ENCODE peak calls at places on chromosomes 11 and 22, in five cellular contexts. D is neuronal stem cell, X is IMR-90, U is mesenchymal stem cell, F is H1. H is an unnamed sample.

GRCh38 chr22:21041937-21042336 is 3.8 kb upstream of the LRRC74B start:
- DNase-seq in D (no peak), X (peak), U (peak), F (no peak), H (no peak)

GRCh38 chr11:65159005-65159404 is 11.0 kb upstream of the SPDYC start:
- DNase-seq in D (no peak), X (no peak), U (no peak), F (no peak), H (no peak)

GRCh38 chr11:115961168-115962003 is 457.2 kb upstream of the CADM1 start:
- DNase-seq in D (no peak), X (no peak), U (no peak), F (no peak), H (no peak)

GRCh38 chr22:39469681-39470461 is 13.1 kb downstream of the MGAT3 start:
- DNase-seq in D (no peak), X (no peak), U (no peak), F (no peak), H (no peak)

GRCh38 chr11:106482920-106483761 is 405.7 kb downstream of the AASDHPPT start:
- DNase-seq in D (no peak), X (peak), U (peak), F (no peak), H (no peak)

GRCh38 chr11:47950396-47950795 is 30.0 kb upstream of the PTPRJ start:
- DNase-seq in D (no peak), X (no peak), U (peak), F (no peak), H (no peak)

GRCh38 chr11:80846442-80846841 is 1405.6 kb upstream of the TENM4 start:
- DNase-seq in D (no peak), X (no peak), U (peak), F (no peak), H (no peak)

GRCh38 chr11:17229481-17230152 is 21.8 kb upstream of the PIK3C2A start:
- DNase-seq in D (no peak), X (no peak), U (no peak), F (no peak), H (no peak)

GRCh38 chr22:38233427-38233826 is 31.6 kb downstream of the MAFF start:
- DNase-seq in D (no peak), X (peak), U (no peak), F (no peak), H (no peak)

GRCh38 chr22:43128928-43129424 is 14.2 kb downstream of the MCAT start:
- DNase-seq in D (no peak), X (no peak), U (no peak), F (peak), H (no peak)

GRCh38 chr22:18050065-18050464 is 25.7 kb upstream of the MICAL3 start:
- DNase-seq in D (no peak), X (no peak), U (no peak), F (no peak), H (no peak)

GRCh38 chr11:73622920-73623593 is 23.3 kb upstream of the PLEKHB1 start:
- DNase-seq in D (no peak), X (no peak), U (no peak), F (no peak), H (no peak)

GRCh38 chr11:12529041-12529440 is 145.2 kb upstream of the TEAD1 start:
- DNase-seq in D (no peak), X (no peak), U (no peak), F (no peak), H (no peak)

GRCh38 chr11:67113231-67113721 is 5.8 kb upstream of the KDM2A start:
- DNase-seq in D (no peak), X (no peak), U (no peak), F (no peak), H (no peak)

GRCh38 chr11:44661311-44661717 is 65.4 kb upstream of the TSPAN18 start:
- DNase-seq in D (no peak), X (no peak), U (no peak), F (no peak), H (no peak)

GRCh38 chr11:7630002-7630401 is 43.3 kb downstream of the CYB5R2 start:
- DNase-seq in D (no peak), X (no peak), U (no peak), F (no peak), H (no peak)

GRCh38 chr11:8533332-8533731 is 60.7 kb downstream of the STK33 start:
- DNase-seq in D (no peak), X (no peak), U (no peak), F (no peak), H (no peak)

GRCh38 chr11:64078294-64078693 is 42.6 kb downstream of the FLRT1 start:
- DNase-seq in D (no peak), X (no peak), U (no peak), F (no peak), H (no peak)

GRCh38 chr22:29205260-29205597 is 467 bp upstream of the EMID1 start:
- DNase-seq in D (no peak), X (no peak), U (no peak), F (no peak), H (no peak)

GRCh38 chr11:44189986-44190882 is 94.8 kb downstream of the EXT2 start:
- DNase-seq in D (no peak), X (no peak), U (no peak), F (no peak), H (no peak)

GRCh38 chr11:18727499-18728236 is 1.7 kb upstream of the IGSF22 start:
- DNase-seq in D (peak), X (peak), U (peak), F (peak), H (peak)

GRCh38 chr11:121293276-121293569 is 652 bp downstream of the SC5D start:
- DNase-seq in D (no peak), X (peak), U (peak), F (no peak), H (no peak)

GRCh38 chr11:1060410-1060809 is 14.3 kb upstream of the MUC2 start:
- DNase-seq in D (peak), X (no peak), U (no peak), F (no peak), H (peak)

GRCh38 chr22:41256898-41257260 is 16.1 kb upstream of the CHADL start:
- DNase-seq in D (no peak), X (peak), U (peak), F (no peak), H (no peak)

GRCh38 chr22:34105461-34106062 is 185.3 kb upstream of the LARGE1 start:
- DNase-seq in D (peak), X (no peak), U (no peak), F (peak), H (peak)

GRCh38 chr11:46617451-46618314 is at the start of gene ATG13:
- DNase-seq in D (no peak), X (peak), U (peak), F (peak), H (peak)

GRCh38 chr11:21263026-21263425 is 593.6 kb downstream of the NELL1 start:
- DNase-seq in D (no peak), X (no peak), U (no peak), F (no peak), H (no peak)

GRCh38 chr11:40732107-40732506 is 727.3 kb downstream of the LRRC4C start:
- DNase-seq in D (no peak), X (no peak), U (no peak), F (no peak), H (no peak)

GRCh38 chr11:120569903-120570302 is 58.4 kb downstream of the GRIK4 start:
- DNase-seq in D (no peak), X (no peak), U (no peak), F (no peak), H (no peak)

GRCh38 chr11:116148056-116148455 is 624.7 kb downstream of the BUD13 start:
- DNase-seq in D (no peak), X (no peak), U (no peak), F (no peak), H (peak)

GRCh38 chr11:29161216-29161615 is 855.6 kb downstream of the KCNA4 start:
- DNase-seq in D (no peak), X (peak), U (no peak), F (no peak), H (no peak)

GRCh38 chr11:102470257-102470656 is 17.7 kb upstream of the TMEM123 start:
- DNase-seq in D (no peak), X (no peak), U (no peak), F (no peak), H (no peak)

GRCh38 chr11:10499452-10500262 is 41.3 kb downstream of the RNF141 start:
- DNase-seq in D (no peak), X (no peak), U (no peak), F (no peak), H (no peak)

GRCh38 chr11:35141538-35141937 is 2.6 kb downstream of the CD44 start:
- DNase-seq in D (no peak), X (no peak), U (peak), F (no peak), H (no peak)

GRCh38 chr22:39242389-39242808 is 2.4 kb downstream of the PDGFB start:
- DNase-seq in D (no peak), X (no peak), U (no peak), F (peak), H (no peak)

GRCh38 chr11:134622458-134622857 is 210.4 kb upstream of the B3GAT1 start:
- DNase-seq in D (no peak), X (no peak), U (no peak), F (no peak), H (no peak)

GRCh38 chr11:71190551-71190950 is 61.8 kb downstream of the SHANK2 start:
- DNase-seq in D (no peak), X (no peak), U (no peak), F (no peak), H (no peak)

GRCh38 chr11:118657238-118657637 is 22.2 kb downstream of the TREH start:
- DNase-seq in D (no peak), X (no peak), U (no peak), F (no peak), H (no peak)

DNA sequence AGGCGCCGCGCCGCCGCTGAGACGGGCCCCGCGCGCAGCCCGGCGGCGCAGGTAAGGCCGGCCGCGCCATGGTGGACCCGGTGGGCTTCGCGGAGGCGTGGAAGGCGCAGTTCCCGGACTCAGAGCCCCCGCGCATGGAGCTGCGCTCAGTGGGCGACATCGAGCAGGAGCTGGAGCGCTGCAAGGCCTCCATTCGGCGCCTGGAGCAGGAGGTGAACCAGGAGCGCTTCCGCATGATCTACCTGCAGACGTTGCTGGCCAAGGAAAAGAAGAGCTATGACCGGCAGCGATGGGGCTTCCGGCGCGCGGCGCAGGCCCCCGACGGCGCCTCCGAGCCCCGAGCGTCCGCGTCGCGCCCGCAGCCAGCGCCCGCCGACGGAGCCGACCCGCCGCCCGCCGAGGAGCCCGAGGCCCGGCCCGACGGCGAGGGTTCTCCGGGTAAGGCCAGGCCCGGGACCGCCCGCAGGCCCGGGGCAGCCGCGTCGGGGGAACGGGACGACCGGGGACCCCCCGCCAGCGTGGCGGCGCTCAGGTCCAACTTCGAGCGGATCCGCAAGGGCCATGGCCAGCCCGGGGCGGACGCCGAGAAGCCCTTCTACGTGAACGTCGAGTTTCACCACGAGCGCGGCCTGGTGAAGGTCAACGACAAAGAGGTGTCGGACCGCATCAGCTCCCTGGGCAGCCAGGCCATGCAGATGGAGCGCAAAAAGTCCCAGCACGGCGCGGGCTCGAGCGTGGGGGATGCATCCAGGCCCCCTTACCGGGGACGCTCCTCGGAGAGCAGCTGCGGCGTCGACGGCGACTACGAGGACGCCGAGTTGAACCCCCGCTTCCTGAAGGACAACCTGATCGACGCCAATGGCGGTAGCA is 819 bp downstream of the BCR start:
- DNase-seq in D (no peak), X (no peak), U (no peak), F (no peak), H (no peak)
- H4K91ac ChIP-seq in D (peak), X (no peak), U (peak), F (peak), H (no peak)

DNA sequence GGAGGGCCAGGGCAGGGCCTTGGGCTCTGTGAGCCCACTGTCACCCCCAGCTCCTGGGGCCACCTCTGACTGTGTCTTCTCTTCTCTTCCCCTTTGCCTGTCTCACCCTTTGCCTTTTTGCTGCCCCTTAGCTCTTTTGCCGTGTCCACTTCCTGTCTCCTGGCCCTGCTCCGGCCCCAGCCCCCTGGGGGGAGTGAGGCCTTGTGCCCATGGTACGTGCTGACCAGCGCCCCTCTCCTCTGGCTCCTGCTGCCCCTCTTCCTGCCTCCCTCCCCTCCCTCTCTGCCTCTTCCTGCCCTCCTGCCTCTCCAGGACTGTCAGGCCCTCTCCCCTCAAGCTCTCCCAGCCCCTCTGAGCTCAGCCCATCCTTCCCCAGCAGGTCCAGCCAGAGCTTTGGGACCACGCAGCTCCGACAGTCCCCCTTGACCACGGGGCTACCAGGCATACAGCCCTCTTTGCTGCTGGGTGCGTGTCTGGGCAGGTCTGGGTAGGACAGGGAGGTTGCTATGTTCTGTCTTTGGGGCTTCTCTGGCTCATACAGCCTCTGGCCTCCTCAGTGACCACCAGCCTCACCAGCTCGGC is 11.7 kb downstream of the TMEM258 start:
- DNase-seq in D (no peak), X (no peak), U (no peak), F (no peak), H (no peak)
- H3K4me2 ChIP-seq in D (no peak), X (no peak), U (no peak), F (no peak), H (no peak)

GRCh38 chr11:69057236-69057635 is 8.5 kb downstream of the TPCN2 start:
- DNase-seq in D (no peak), X (no peak), U (no peak), F (no peak), H (no peak)

GRCh38 chr11:69060005-69060404 is 11.3 kb downstream of the TPCN2 start:
- DNase-seq in D (no peak), X (no peak), U (no peak), F (no peak), H (no peak)

GRCh38 chr11:69057801-69058200 is 9.1 kb downstream of the TPCN2 start:
- DNase-seq in D (no peak), X (no peak), U (no peak), F (no peak), H (no peak)

GRCh38 chr11:69059429-69059828 is 10.7 kb downstream of the TPCN2 start:
- DNase-seq in D (no peak), X (no peak), U (no peak), F (no peak), H (no peak)

GRCh38 chr11:69058501-69059270 is 10.0 kb downstream of the TPCN2 start:
- DNase-seq in D (no peak), X (no peak), U (no peak), F (no peak), H (no peak)
- H4K91ac ChIP-seq in D (no peak), X (no peak), U (no peak), F (no peak), H (no peak)

GRCh38 chr11:76574879-76575278 is 95.7 kb downstream of the LRRC32 start:
- DNase-seq in D (no peak), X (no peak), U (no peak), F (no peak), H (no peak)
- H3K4me2 ChIP-seq in D (no peak), X (no peak), U (no peak), F (no peak), H (no peak)

GRCh38 chr22:35627267-35628041 is 10.3 kb upstream of the MB start:
- DNase-seq in D (peak), X (peak), U (peak), F (peak), H (peak)

GRCh38 chr22:35630891-35631290 is 13.8 kb upstream of the MB start:
- DNase-seq in D (no peak), X (no peak), U (no peak), F (no peak), H (no peak)

GRCh38 chr22:35629406-35630234 is 12.5 kb upstream of the MB start:
- DNase-seq in D (no peak), X (peak), U (peak), F (no peak), H (peak)

GRCh38 chr22:35630387-35630793 is 13.3 kb upstream of the MB start:
- DNase-seq in D (no peak), X (peak), U (peak), F (no peak), H (peak)

GRCh38 chr22:35628732-35629131 is 11.6 kb upstream of the MB start:
- DNase-seq in D (no peak), X (no peak), U (no peak), F (no peak), H (no peak)
- H4K91ac ChIP-seq in D (no peak), X (peak), U (peak), F (no peak), H (no peak)

GRCh38 chr22:46995501-46996360 is 233.3 kb downstream of the TBC1D22A start:
- DNase-seq in D (no peak), X (no peak), U (no peak), F (no peak), H (no peak)

GRCh38 chr22:46993626-46994025 is 231.2 kb downstream of the TBC1D22A start:
- DNase-seq in D (no peak), X (no peak), U (no peak), F (no peak), H (no peak)

GRCh38 chr22:46992121-46992731 is 229.8 kb downstream of the TBC1D22A start:
- DNase-seq in D (no peak), X (no peak), U (no peak), F (no peak), H (no peak)

GRCh38 chr22:46994983-46995382 is 232.5 kb downstream of the TBC1D22A start:
- DNase-seq in D (no peak), X (no peak), U (no peak), F (no peak), H (no peak)

DNA sequence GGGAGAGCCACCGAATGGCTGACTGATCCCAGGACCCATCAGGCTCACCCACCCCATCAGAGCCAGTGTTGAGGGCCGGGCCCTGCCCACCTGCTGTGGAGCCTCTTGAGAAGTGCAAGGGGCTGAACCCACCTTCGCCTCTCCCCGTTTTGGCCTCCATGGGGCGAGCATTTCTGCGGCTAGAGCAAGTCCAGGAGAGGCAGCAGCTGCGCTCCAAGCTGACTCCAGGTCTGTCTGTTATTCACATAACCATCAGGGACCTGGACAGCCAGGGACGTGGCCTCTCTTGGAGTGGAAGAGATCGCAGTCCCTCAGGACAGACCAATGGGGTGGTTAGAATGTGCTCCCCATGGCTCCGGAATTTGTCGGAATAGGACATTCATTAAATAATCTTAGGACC is 231.8 kb downstream of the TBC1D22A start:
- DNase-seq in D (no peak), X (no peak), U (no peak), F (no peak), H (no peak)
- H3K4me2 ChIP-seq in D (no peak), X (no peak), U (no peak), F (no peak), H (no peak)

GRCh38 chr22:48615171-48616008 is 1212.3 kb downstream of the BRD1 start:
- DNase-seq in D (no peak), X (no peak), U (no peak), F (no peak), H (no peak)
- H4K91ac ChIP-seq in D (no peak), X (no peak), U (no peak), F (no peak), H (no peak)

DNA sequence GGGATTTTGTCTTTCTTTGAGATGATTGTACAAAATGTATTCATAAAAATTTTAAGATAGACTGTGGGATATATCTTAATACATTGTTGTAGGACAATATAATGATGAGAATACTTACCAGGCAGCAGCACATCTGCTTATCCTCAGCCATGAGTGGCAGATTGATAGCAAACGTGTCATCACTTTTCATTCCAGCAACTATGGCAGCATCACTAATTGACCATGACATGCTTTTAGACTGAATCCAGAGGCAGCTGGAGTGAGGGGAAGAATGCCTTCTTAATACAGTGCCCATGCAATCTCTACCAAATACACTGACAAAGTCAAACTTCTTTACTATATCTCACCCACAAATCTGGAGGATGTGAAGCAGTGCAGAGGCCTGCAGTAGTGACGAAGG is 755.2 kb upstream of the RAG2 start:
- DNase-seq in D (no peak), X (no peak), U (no peak), F (no peak), H (no peak)
- H3K4me2 ChIP-seq in D (no peak), X (no peak), U (no peak), F (no peak), H (no peak)